ENCODE peak calls at places on chromosomes 7 and 10, in four cellular contexts. C is WTC11, M is K562, O is HepG2. J is an unnamed sample.

GRCh38 chr10:48457949-48458661 is 146.8 kb downstream of the ARHGAP22 start:
- DNase-seq in C (no peak), M (no peak), O (no peak), J (no peak)

GRCh38 chr10:73771722-73772279 is 10.0 kb upstream of the CHCHD1 start:
- DNase-seq in C (peak), M (no peak), O (peak), J (peak)

GRCh38 chr10:110528224-110528997 is 30.7 kb downstream of the DUSP5 start:
- DNase-seq in C (no peak), M (no peak), O (no peak), J (no peak)

GRCh38 chr10:97582169-97582568 is 2.0 kb upstream of the HOGA1 start:
- DNase-seq in C (no peak), M (no peak), O (no peak), J (no peak)

GRCh38 chr10:9670911-9671310 is 1346.8 kb upstream of the CELF2 start:
- DNase-seq in C (no peak), M (no peak), O (no peak), J (no peak)

GRCh38 chr7:35905555-35905954 is 104.7 kb downstream of the SEPTIN7 start:
- DNase-seq in C (no peak), M (no peak), O (no peak), J (no peak)

GRCh38 chr10:80509108-80509402 is 28.6 kb upstream of the SH2D4B start:
- DNase-seq in C (no peak), M (no peak), O (no peak), J (no peak)

GRCh38 chr10:128530301-128530700 is 404.1 kb upstream of the MKI67 start:
- DNase-seq in C (no peak), M (peak), O (no peak), J (no peak)

GRCh38 chr7:116924741-116925140 is 28.6 kb upstream of the ST7 start:
- DNase-seq in C (no peak), M (no peak), O (no peak), J (no peak)

GRCh38 chr10:86931872-86932271 is 25.5 kb downstream of the MMRN2 start:
- DNase-seq in C (no peak), M (no peak), O (no peak), J (no peak)

GRCh38 chr7:95843286-95843685 is 70.9 kb downstream of the DYNC1I1 start:
- DNase-seq in C (no peak), M (no peak), O (no peak), J (no peak)

GRCh38 chr10:62059424-62059913 is 158.0 kb downstream of the ARID5B start:
- DNase-seq in C (no peak), M (no peak), O (no peak), J (no peak)

GRCh38 chr7:11327633-11328032 is 354.0 kb downstream of the PHF14 start:
- DNase-seq in C (no peak), M (no peak), O (no peak), J (no peak)

GRCh38 chr7:30556854-30557644 is 37.6 kb upstream of the GARS1 start:
- DNase-seq in C (peak), M (no peak), O (no peak), J (no peak)

GRCh38 chr10:29797616-29798015 is 162.8 kb upstream of the SVIL start:
- DNase-seq in C (no peak), M (no peak), O (no peak), J (no peak)

GRCh38 chr7:29398011-29398410 is 165.6 kb upstream of the PRR15 start:
- DNase-seq in C (no peak), M (no peak), O (no peak), J (no peak)

GRCh38 chr7:66145404-66145843 is 30.8 kb downstream of the CRCP start:
- DNase-seq in C (no peak), M (no peak), O (no peak), J (no peak)

GRCh38 chr7:100604976-100605911 is 3.1 kb downstream of the PCOLCE start:
- DNase-seq in C (peak), M (peak), O (no peak), J (no peak)

GRCh38 chr10:18918545-18918944 is 130.1 kb upstream of the MALRD1 start:
- DNase-seq in C (no peak), M (no peak), O (no peak), J (no peak)

GRCh38 chr7:100691676-100692577 is 2.1 kb downstream of the GIGYF1 start:
- DNase-seq in C (peak), M (peak), O (peak), J (peak)

GRCh38 chr10:118045154-118045841 is 1.4 kb downstream of the RAB11FIP2 start:
- DNase-seq in C (no peak), M (no peak), O (no peak), J (no peak)

GRCh38 chr7:75614390-75614789 is 122.3 kb downstream of the SPDYE5 start:
- DNase-seq in C (no peak), M (no peak), O (no peak), J (no peak)

GRCh38 chr10:77228559-77228958 is 409.0 kb downstream of the KCNMA1 start:
- DNase-seq in C (no peak), M (no peak), O (no peak), J (no peak)

GRCh38 chr10:106959521-106959920 is 205.0 kb downstream of the SORCS1 start:
- DNase-seq in C (no peak), M (no peak), O (no peak), J (no peak)

GRCh38 chr7:27921081-27921836 is 181.3 kb downstream of the TAX1BP1 start:
- DNase-seq in C (no peak), M (peak), O (peak), J (peak)

GRCh38 chr10:49509904-49510303 is 29.0 kb downstream of the ERCC6 start:
- DNase-seq in C (no peak), M (no peak), O (no peak), J (no peak)

GRCh38 chr10:22978287-22978686 is 50.4 kb downstream of the ARMC3 start:
- DNase-seq in C (no peak), M (no peak), O (no peak), J (no peak)

GRCh38 chr7:150948791-150949251 is 29.3 kb downstream of the KCNH2 start:
- DNase-seq in C (no peak), M (no peak), O (no peak), J (no peak)

GRCh38 chr10:127979017-127979416 is 72.1 kb downstream of the PTPRE start:
- DNase-seq in C (no peak), M (no peak), O (no peak), J (no peak)

GRCh38 chr10:91887075-91887899 is 22.0 kb downstream of the FGFBP3 start:
- DNase-seq in C (peak), M (no peak), O (peak), J (peak)

GRCh38 chr10:16975188-16975587 is 154.4 kb downstream of the CUBN start:
- DNase-seq in C (no peak), M (no peak), O (no peak), J (no peak)

GRCh38 chr10:16976803-16977202 is 152.8 kb downstream of the CUBN start:
- DNase-seq in C (no peak), M (no peak), O (no peak), J (no peak)
- TF ChIP-seq ELF4 in C (no peak), M (no peak), O (no peak), J (no peak)

DNA sequence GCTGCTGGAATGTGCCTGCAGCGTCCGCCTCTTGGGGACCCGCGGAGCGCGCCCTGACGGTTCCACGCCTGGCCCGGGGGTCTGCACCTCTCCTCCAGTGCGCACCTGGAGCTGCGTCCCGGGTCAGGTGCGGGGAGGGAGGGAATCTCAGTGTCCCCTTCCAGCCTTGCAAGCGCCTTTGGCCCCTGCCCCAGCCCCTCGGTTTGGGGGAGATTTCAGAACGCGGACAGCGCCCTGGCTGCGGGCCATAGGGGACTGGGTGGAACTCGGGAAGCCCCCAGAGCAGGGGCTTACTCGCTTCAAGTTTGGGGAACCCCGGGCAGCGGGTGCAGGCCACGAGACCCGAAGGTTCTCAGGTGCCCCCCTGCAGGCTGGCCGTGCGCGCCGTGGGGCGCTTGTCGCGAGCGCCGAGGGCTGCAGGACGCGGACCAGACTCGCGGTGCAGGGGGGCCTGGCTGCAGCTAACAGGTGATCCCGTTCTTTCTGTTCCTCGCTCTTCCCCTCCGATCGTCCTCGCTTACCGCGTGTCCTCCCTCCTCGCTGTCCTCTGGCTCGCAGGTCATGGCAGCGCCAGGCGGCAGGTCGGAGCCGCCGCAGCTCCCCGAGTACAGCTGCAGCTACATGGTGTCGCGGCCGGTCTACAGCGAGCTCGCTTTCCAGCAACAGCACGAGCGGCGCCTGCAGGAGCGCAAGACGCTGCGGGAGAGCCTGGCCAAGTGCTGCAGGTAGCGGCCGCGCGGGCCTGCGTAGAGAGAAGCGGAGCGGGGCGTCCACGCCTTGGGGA is 645 bp downstream of the SLC26A4 start:
- DNase-seq in C (peak), M (no peak), O (peak), J (peak)
- TF ChIP-seq ELF4 in C (no peak), M (no peak), O (no peak), J (no peak)

GRCh38 chr10:126959431-126959830 is 54.2 kb downstream of the DOCK1 start:
- DNase-seq in C (no peak), M (no peak), O (no peak), J (no peak)
- TF ChIP-seq ELF4 in C (no peak), M (no peak), O (no peak), J (no peak)

GRCh38 chr10:101012525-101013364 is 13.1 kb downstream of the LZTS2 start:
- DNase-seq in C (peak), M (peak), O (peak), J (peak)
- TF ChIP-seq ELF4 in C (no peak), M (no peak), O (no peak), J (no peak)

GRCh38 chr7:140617081-140617480 is 23.5 kb downstream of the DENND2A start:
- DNase-seq in C (no peak), M (no peak), O (no peak), J (no peak)

GRCh38 chr7:140619101-140619615 is 21.5 kb downstream of the DENND2A start:
- DNase-seq in C (no peak), M (no peak), O (no peak), J (no peak)

GRCh38 chr7:140623995-140624902 is 16.4 kb downstream of the DENND2A start:
- DNase-seq in C (no peak), M (no peak), O (no peak), J (no peak)

GRCh38 chr7:140618291-140618690 is 22.3 kb downstream of the DENND2A start:
- DNase-seq in C (no peak), M (no peak), O (no peak), J (no peak)

DNA sequence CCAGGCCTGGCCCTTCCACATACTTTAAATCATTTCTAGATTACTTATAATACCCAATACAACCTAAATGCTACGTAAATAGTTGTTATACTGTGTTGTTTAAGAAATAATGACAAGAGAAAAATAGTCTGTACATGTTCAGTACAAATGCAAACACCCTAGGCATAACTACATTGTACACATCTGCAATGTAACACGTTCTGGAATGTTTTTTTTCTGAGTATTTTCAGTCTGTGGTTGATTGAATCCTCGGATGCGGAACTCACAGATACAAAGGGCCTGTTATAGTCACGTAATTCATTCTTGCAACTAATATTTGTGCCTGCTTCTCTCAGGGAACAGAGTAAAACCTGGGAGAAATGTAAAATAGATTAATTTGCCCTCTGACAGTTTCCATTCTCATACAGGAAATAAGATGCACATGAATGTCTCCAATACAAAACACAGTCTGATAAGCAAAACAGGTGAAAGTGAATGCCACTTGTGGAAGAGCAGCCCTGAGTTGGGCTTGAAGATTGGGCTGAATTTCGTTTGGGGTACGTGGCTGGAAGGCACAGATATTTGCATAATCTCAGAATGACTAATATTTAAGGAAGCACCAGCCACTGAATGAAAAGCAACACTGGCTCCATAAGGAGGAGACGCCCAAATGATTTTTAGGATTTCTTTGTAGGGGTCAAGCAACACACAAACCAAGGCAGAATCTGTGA is 19.1 kb downstream of the DENND2A start:
- DNase-seq in C (no peak), M (no peak), O (no peak), J (no peak)
- TF ChIP-seq ELF4 in C (no peak), M (no peak), O (no peak), J (no peak)

J was measured in HEK293T.